ENCODE peak calls at places on chromosomes 2 and 18, in five cellular contexts. J, Y, H, A and I are unnamed samples.

GRCh38 chr2:167196461-167197252 is 308.4 kb downstream of the XIRP2 start:
- DNase-seq in J (no peak), Y (no peak), H (peak; percentile 34), A (no peak), I (no peak)

GRCh38 chr2:159903404-159904126 is 105.6 kb upstream of the CD302 start:
- DNase-seq in J (no peak), Y (no peak), H (no peak), A (no peak), I (no peak)

GRCh38 chr18:33201509-33201926 is 239.0 kb downstream of the CCDC178 start:
- DNase-seq in J (peak; percentile 22), Y (no peak), H (peak; percentile 69), A (peak; percentile 74), I (peak; percentile 28)

GRCh38 chr2:20646446-20646845 is 4.5 kb downstream of the HS1BP3 start:
- DNase-seq in J (no peak), Y (no peak), H (no peak), A (no peak), I (no peak)

GRCh38 chr2:217164008-217164407 is 304.1 kb upstream of the TNP1 start:
- DNase-seq in J (no peak), Y (no peak), H (no peak), A (no peak), I (no peak)

GRCh38 chr2:46439582-46439981 is 39.8 kb upstream of the TMEM247 start:
- DNase-seq in J (peak; percentile 60), Y (no peak), H (no peak), A (no peak), I (no peak)

GRCh38 chr18:6413554-6414117 is 1.1 kb downstream of the L3MBTL4 start:
- DNase-seq in J (no peak), Y (no peak), H (no peak), A (no peak), I (no peak)

GRCh38 chr2:133390151-133390550 is 178.1 kb downstream of the NCKAP5 start:
- DNase-seq in J (no peak), Y (no peak), H (no peak), A (no peak), I (no peak)

GRCh38 chr18:10003281-10003680 is 89.5 kb downstream of the VAPA start:
- DNase-seq in J (no peak), Y (no peak), H (no peak), A (peak; percentile 29), I (no peak)

GRCh38 chr2:189254268-189254883 is 74.8 kb upstream of the COL5A2 start:
- DNase-seq in J (no peak), Y (no peak), H (no peak), A (no peak), I (no peak)

GRCh38 chr2:33015421-33016142 is 68.8 kb downstream of the LTBP1 start:
- DNase-seq in J (peak; percentile 80), Y (no peak), H (no peak), A (no peak), I (no peak)

GRCh38 chr2:109647636-109648035 is 33.5 kb downstream of the SOWAHC start:
- DNase-seq in J (no peak), Y (no peak), H (no peak), A (no peak), I (no peak)

GRCh38 chr2:71934320-71934593 is 213.4 kb downstream of the CYP26B1 start:
- DNase-seq in J (no peak), Y (no peak), H (peak; percentile 1), A (peak; percentile 10), I (no peak)

GRCh38 chr2:218224206-218224605 is 7.2 kb downstream of the ARPC2 start:
- DNase-seq in J (no peak), Y (no peak), H (no peak), A (no peak), I (no peak)

GRCh38 chr2:140593159-140593558 is 1537.7 kb downstream of the LRP1B start:
- DNase-seq in J (no peak), Y (no peak), H (no peak), A (no peak), I (no peak)

GRCh38 chr2:209960676-209961630 is 41.5 kb upstream of the RPE start:
- DNase-seq in J (peak; percentile 67), Y (no peak), H (peak; percentile 58), A (peak; percentile 53), I (peak; percentile 94)

GRCh38 chr18:44079602-44080001 is 601.1 kb upstream of the SETBP1 start:
- DNase-seq in J (peak; percentile 4), Y (no peak), H (no peak), A (no peak), I (no peak)

GRCh38 chr2:234950730-234951385 is 959 bp upstream of the SH3BP4 start:
- DNase-seq in J (no peak), Y (no peak), H (peak; percentile 47), A (no peak), I (no peak)
- TF ChIP-seq SUZ12 in J (no peak), Y (no peak), H (no peak), A (no peak), I (no peak)

GRCh38 chr2:186690796-186691195 is 3.1 kb upstream of the FAM171B start:
- DNase-seq in J (no peak), Y (no peak), H (no peak), A (no peak), I (no peak)
- TF ChIP-seq SUZ12 in J (no peak), Y (no peak), H (no peak), A (no peak), I (no peak)

GRCh38 chr18:75581336-75582121 is 154.0 kb upstream of the SMIM21 start:
- DNase-seq in J (no peak), Y (no peak), H (no peak), A (no peak), I (no peak)
- TF ChIP-seq SUZ12 in J (no peak), Y (no peak), H (no peak), A (no peak), I (no peak)

GRCh38 chr18:50056185-50056584 is 138.8 kb downstream of the MYO5B start:
- DNase-seq in J (no peak), Y (no peak), H (no peak), A (no peak), I (no peak)
- TF ChIP-seq SUZ12 in J (no peak), Y (no peak), H (no peak), A (no peak), I (no peak)

DNA sequence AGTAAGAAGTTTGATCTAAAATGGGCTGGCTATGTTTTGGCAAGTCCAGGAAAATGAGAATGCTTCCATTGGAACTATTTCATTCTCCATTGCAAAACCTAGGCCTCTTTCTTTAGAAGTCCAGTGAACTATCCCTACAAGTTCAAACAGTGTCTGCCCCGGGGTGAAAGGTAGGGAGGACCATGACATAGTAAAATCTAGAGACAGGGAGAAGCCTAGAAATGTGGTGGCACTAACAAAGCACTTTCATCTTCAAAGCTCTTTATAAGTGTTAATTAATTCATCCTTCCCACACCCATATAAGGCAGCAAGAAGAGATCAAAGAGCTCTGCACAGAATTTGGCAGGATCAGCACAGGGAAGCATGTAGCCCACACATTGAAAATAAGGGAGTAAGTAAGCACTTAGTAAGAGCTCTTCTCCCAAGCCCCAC is 214.5 kb downstream of the IRS1 start:
- DNase-seq in J (peak; percentile 30), Y (no peak), H (no peak), A (no peak), I (no peak)
- TF ChIP-seq SUZ12 in J (no peak), Y (no peak), H (no peak), A (no peak), I (no peak)

GRCh38 chr2:65957886-65958285 is 477.0 kb upstream of the MEIS1 start:
- DNase-seq in J (no peak), Y (no peak), H (no peak), A (no peak), I (peak; percentile 35)
- TF ChIP-seq SUZ12 in J (no peak), Y (no peak), H (no peak), A (no peak), I (no peak)

GRCh38 chr18:24364177-24364576 is 33.4 kb downstream of the OSBPL1A start:
- DNase-seq in J (no peak), Y (no peak), H (no peak), A (peak; percentile 41), I (no peak)

GRCh38 chr18:24366328-24366727 is 31.3 kb downstream of the OSBPL1A start:
- DNase-seq in J (no peak), Y (no peak), H (no peak), A (no peak), I (no peak)

GRCh38 chr18:24368749-24369148 is 28.9 kb downstream of the OSBPL1A start:
- DNase-seq in J (no peak), Y (no peak), H (no peak), A (no peak), I (no peak)

GRCh38 chr18:24362757-24363156 is 34.9 kb downstream of the OSBPL1A start:
- DNase-seq in J (no peak), Y (no peak), H (no peak), A (peak; percentile 34), I (no peak)
- TF ChIP-seq SUZ12 in J (no peak), Y (no peak), H (no peak), A (no peak), I (no peak)

GRCh38 chr2:215808194-215808593 is 205.2 kb downstream of the MREG start:
- DNase-seq in J (no peak), Y (no peak), H (no peak), A (no peak), I (no peak)

GRCh38 chr2:215811409-215812355 is 201.7 kb downstream of the MREG start:
- DNase-seq in J (no peak), Y (peak; percentile 90), H (no peak), A (no peak), I (no peak)

GRCh38 chr2:215812966-215813365 is 200.4 kb downstream of the MREG start:
- DNase-seq in J (no peak), Y (no peak), H (no peak), A (no peak), I (no peak)

GRCh38 chr2:215808996-215809395 is 204.4 kb downstream of the MREG start:
- DNase-seq in J (no peak), Y (no peak), H (no peak), A (no peak), I (no peak)

DNA sequence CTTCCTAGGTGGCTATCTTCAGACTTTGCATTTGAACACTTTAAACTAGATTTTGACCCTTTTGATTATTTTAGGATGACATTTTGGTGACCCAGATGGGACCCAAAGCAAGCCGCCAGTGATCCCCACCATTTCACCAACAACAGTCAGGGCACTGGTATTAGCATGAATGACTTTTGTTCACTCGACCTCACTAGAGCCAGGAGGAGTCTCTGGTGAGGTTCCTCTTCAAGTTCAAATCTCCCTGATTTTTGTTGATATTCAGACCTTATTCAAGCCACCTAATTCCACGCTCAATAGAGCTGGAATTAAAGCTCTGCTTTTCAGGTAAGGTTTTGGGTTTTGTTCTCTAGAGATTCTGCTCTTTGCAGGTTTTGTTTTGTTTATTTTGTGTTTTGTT is 202.3 kb downstream of the MREG start:
- DNase-seq in J (no peak), Y (no peak), H (no peak), A (no peak), I (no peak)
- TF ChIP-seq SUZ12 in J (no peak), Y (no peak), H (no peak), A (no peak), I (no peak)

GRCh38 chr18:57435851-57436192 is 648 bp downstream of the ONECUT2 start:
- DNase-seq in J (no peak), Y (no peak), H (no peak), A (peak; percentile 54), I (no peak)

GRCh38 chr18:57434536-57435494 is at the start of gene ONECUT2:
- DNase-seq in J (peak; percentile 85), Y (no peak), H (peak; percentile 88), A (peak; percentile 97), I (peak; percentile 87)

GRCh38 chr18:57433492-57434176 is 1.5 kb upstream of the ONECUT2 start:
- DNase-seq in J (no peak), Y (no peak), H (no peak), A (no peak), I (no peak)

GRCh38 chr18:57432765-57433400 is 2.3 kb upstream of the ONECUT2 start:
- DNase-seq in J (no peak), Y (no peak), H (no peak), A (no peak), I (no peak)

GRCh38 chr18:57434177-57434535 is 1.0 kb upstream of the ONECUT2 start:
- DNase-seq in J (no peak), Y (no peak), H (no peak), A (peak; percentile 56), I (no peak)
- TF ChIP-seq SUZ12 in J (no peak), Y (no peak), H (no peak), A (peak; percentile 95), I (peak; percentile 59)